ENCODE peak calls at places on chromosomes 5 and 9, in five cellular contexts. J is PC-9, M is astrocyte, O is fibroblast of lung, G is HepG2. D is an unnamed sample.

GRCh38 chr9:127612993-127613954 is 1.2 kb downstream of the STXBP1 start:
- DNase-seq in J (peak; percentile 74), M (peak; percentile 63), O (peak; percentile 57), G (no peak), D (peak; percentile 73)

GRCh38 chr9:70411141-70411929 is 3.1 kb downstream of the KLF9 start:
- DNase-seq in J (peak; percentile 11), M (peak; percentile 74), O (peak; percentile 89), G (peak; percentile 9), D (no peak)

GRCh38 chr5:132692632-132692967 is 18.8 kb downstream of the IL4 start:
- DNase-seq in J (no peak), M (no peak), O (peak; percentile 72), G (no peak), D (no peak)

GRCh38 chr5:161676109-161676508 is 9.4 kb upstream of the GABRA6 start:
- DNase-seq in J (no peak), M (no peak), O (no peak), G (peak; percentile 6), D (no peak)

GRCh38 chr9:38036359-38037084 is 32.5 kb downstream of the SHB start:
- DNase-seq in J (no peak), M (peak; percentile 70), O (no peak), G (no peak), D (no peak)

GRCh38 chr5:171433352-171433698 is 13.9 kb downstream of the FGF18 start:
- DNase-seq in J (no peak), M (no peak), O (no peak), G (no peak), D (no peak)

GRCh38 chr9:105887679-105888078 is 193.3 kb downstream of the TMEM38B start:
- DNase-seq in J (no peak), M (no peak), O (no peak), G (no peak), D (no peak)

GRCh38 chr9:89529243-89530030 is 31.5 kb upstream of the SEMA4D start:
- DNase-seq in J (no peak), M (no peak), O (no peak), G (no peak), D (no peak)

GRCh38 chr9:97425992-97426336 is 14.1 kb downstream of the TDRD7 start:
- DNase-seq in J (no peak), M (no peak), O (no peak), G (no peak), D (no peak)

GRCh38 chr5:155040984-155041383 is 27.4 kb downstream of the KIF4B start:
- DNase-seq in J (no peak), M (no peak), O (no peak), G (no peak), D (no peak)

GRCh38 chr5:167912944-167913343 is 378.5 kb upstream of the WWC1 start:
- DNase-seq in J (no peak), M (peak; percentile 48), O (peak; percentile 10), G (no peak), D (no peak)

GRCh38 chr9:5263568-5264218 is 32.5 kb downstream of the INSL4 start:
- DNase-seq in J (no peak), M (peak; percentile 14), O (peak; percentile 18), G (peak; percentile 15), D (no peak)

GRCh38 chr5:104171958-104172357 is 609.4 kb upstream of the NUDT12 start:
- DNase-seq in J (no peak), M (no peak), O (no peak), G (no peak), D (no peak)

DNA sequence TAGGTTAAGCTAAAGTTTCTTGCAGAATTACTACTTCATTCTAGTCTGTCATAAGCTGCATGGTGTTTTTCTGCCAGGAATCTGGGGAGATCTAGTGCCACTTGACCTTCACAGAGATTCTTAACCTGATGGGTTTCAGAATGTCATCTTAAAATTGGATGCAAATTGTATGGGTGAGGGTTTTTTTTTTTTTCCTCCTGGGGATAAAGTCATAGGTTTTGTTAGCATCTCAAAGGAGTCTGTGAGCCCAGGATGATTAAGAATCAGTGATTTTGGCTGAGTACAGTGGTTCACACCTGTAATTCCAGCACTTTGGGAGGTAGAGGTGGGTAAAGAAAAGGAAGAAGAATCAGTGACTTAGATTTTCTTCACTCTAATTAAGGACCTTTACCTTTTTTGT is 51.2 kb downstream of the NIM1K start:
- DNase-seq in J (no peak), M (no peak), O (no peak), G (no peak), D (no peak)
- H3K27ac ChIP-seq in J (no peak overlapping the region), M (no peak overlapping the region), O (no peak overlapping the region), G (no peak overlapping the region), D (no peak overlapping the region)

DNA sequence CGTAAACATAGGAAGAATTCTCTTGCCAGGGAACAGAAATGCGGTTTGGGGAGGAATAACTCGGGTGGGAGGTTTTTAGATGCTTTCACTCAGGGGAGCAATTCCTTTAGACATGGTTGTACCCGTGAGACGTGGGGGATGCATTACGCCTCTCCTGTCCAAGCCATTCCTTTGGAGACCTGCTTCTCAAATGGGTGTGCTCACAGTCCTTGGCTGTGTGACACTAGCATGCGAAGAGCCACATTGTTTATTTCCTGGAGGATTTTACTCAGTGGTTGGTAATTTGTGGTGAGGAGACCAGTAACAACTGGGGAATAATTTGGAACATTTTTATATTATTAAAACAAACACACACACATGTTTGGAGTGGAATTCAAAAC is 18.5 kb downstream of the COL15A1 start:
- DNase-seq in J (no peak), M (peak; percentile 46), O (peak; percentile 78), G (no peak), D (no peak)
- H3K27ac ChIP-seq in J (no peak overlapping the region), M (no peak overlapping the region), O (peak overlapping the region; percentile 37), G (no peak overlapping the region), D (no peak overlapping the region)

GRCh38 chr9:72983056-72983455 is 30.2 kb upstream of the ALDH1A1 start:
- DNase-seq in J (no peak), M (no peak), O (no peak), G (peak; percentile 86), D (no peak)
- H3K27ac ChIP-seq in J (no peak overlapping the region), M (no peak overlapping the region), O (no peak overlapping the region), G (peak overlapping the region; percentile 99), D (peak overlapping the region; percentile 12)

GRCh38 chr9:627571-627970 is 213.9 kb upstream of the DMRT1 start:
- DNase-seq in J (no peak), M (no peak), O (no peak), G (no peak), D (no peak)
- H3K27ac ChIP-seq in J (no peak overlapping the region), M (no peak overlapping the region), O (no peak overlapping the region), G (no peak overlapping the region), D (no peak overlapping the region)

DNA sequence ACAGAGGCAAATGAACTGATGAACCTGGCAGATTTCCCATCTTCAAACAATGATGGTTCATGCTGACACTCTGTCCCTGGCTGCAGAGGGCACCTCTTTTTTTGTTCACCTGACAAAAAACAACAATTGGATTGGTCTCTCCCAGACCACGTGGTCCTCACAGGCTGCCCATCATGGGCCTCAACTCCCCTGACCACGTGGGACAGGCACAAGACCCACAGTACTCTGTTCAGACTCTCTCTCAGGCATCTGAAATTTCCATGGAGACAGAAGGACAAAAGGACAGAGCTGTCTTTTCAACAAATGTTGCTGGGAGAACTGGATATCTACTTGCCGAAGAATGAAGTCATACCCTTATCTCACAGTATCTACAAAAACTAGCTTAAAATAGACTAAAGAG is 12.1 kb upstream of the DRD1 start:
- DNase-seq in J (no peak), M (no peak), O (no peak), G (no peak), D (no peak)
- H3K27ac ChIP-seq in J (no peak overlapping the region), M (no peak overlapping the region), O (no peak overlapping the region), G (no peak overlapping the region), D (no peak overlapping the region)